ENCODE peak calls at places on chromosome 9, in nine cellular contexts. I is foreskin fibroblast, O is WERI-Rb-1, G is HL-60, E is tibial artery, N is cardiac fibroblast, Z is body of pancreas, B is A549, M is neural progenitor cell. F is an unnamed sample.

GRCh38 chr9:121545148-121545874 is 45.7 kb upstream of the GGTA1 start:
- DNase-seq in I (no peak), O (no peak), G (no peak), E (no peak), N (no peak), Z (no peak), B (no peak), M (no peak), F (no peak)

GRCh38 chr9:16869140-16869903 is 1.1 kb downstream of the BNC2 start:
- DNase-seq in I (peak; percentile 52), O (no peak), G (no peak), E (no peak), N (peak; percentile 51), Z (no peak), B (no peak), M (peak; percentile 63), F (no peak)

GRCh38 chr9:84846501-84847323 is 177.2 kb downstream of the NTRK2 start:
- DNase-seq in I (no peak), O (no peak), G (no peak), E (no peak), N (no peak), Z (no peak), B (no peak), M (no peak), F (no peak)

GRCh38 chr9:111094433-111095421 is 56.5 kb upstream of the LPAR1 start:
- DNase-seq in I (peak; percentile 88), O (no peak), G (no peak), E (no peak), N (peak; percentile 54), Z (no peak), B (peak; percentile 8), M (no peak), F (peak; percentile 50)

GRCh38 chr9:108823829-108824228 is 32.0 kb downstream of the ACTL7B start:
- DNase-seq in I (no peak), O (no peak), G (no peak), E (no peak), N (no peak), Z (no peak), B (no peak), M (no peak), F (no peak)

GRCh38 chr9:120436937-120437592 is 142.9 kb downstream of the CDK5RAP2 start:
- DNase-seq in I (peak; percentile 29), O (no peak), G (peak; percentile 35), E (peak; percentile 71), N (peak; percentile 56), Z (no peak), B (no peak), M (no peak), F (no peak)

GRCh38 chr9:127698985-127699670 is 7.7 kb upstream of the CFAP157 start:
- DNase-seq in I (peak; percentile 98), O (no peak), G (no peak), E (peak; percentile 99), N (peak; percentile 98), Z (peak; percentile 95), B (peak; percentile 98), M (peak; percentile 97), F (peak; percentile 90)

GRCh38 chr9:13292782-13293181 is 13.3 kb upstream of the MPDZ start:
- DNase-seq in I (no peak), O (peak; percentile 9), G (no peak), E (no peak), N (no peak), Z (no peak), B (no peak), M (no peak), F (no peak)

GRCh38 chr9:24118170-24118569 is 292.1 kb upstream of the ELAVL2 start:
- DNase-seq in I (no peak), O (no peak), G (no peak), E (no peak), N (no peak), Z (no peak), B (no peak), M (no peak), F (no peak)

GRCh38 chr9:8156336-8156735 is 356.8 kb upstream of the DMAC1 start:
- DNase-seq in I (no peak), O (no peak), G (no peak), E (no peak), N (no peak), Z (no peak), B (no peak), M (no peak), F (no peak)

GRCh38 chr9:87630846-87631245 is 95.1 kb upstream of the CTSL start:
- DNase-seq in I (no peak), O (no peak), G (no peak), E (no peak), N (no peak), Z (no peak), B (no peak), M (no peak), F (no peak)

GRCh38 chr9:121196389-121196788 is 5.3 kb downstream of the RAB14 start:
- DNase-seq in I (no peak), O (no peak), G (no peak), E (no peak), N (no peak), Z (no peak), B (no peak), M (no peak), F (no peak)

GRCh38 chr9:87099383-87099782 is 152.1 kb upstream of the GAS1 start:
- DNase-seq in I (no peak), O (no peak), G (no peak), E (no peak), N (no peak), Z (no peak), B (no peak), M (no peak), F (no peak)

GRCh38 chr9:106897223-106897622 is 34.3 kb downstream of the ZNF462 start:
- DNase-seq in I (peak; percentile 51), O (no peak), G (no peak), E (no peak), N (peak; percentile 64), Z (no peak), B (no peak), M (no peak), F (no peak)

GRCh38 chr9:4837126-4837767 is 44.5 kb downstream of the RCL1 start:
- DNase-seq in I (no peak), O (no peak), G (no peak), E (no peak), N (peak; percentile 66), Z (no peak), B (no peak), M (no peak), F (no peak)

GRCh38 chr9:127612993-127613954 is 1.2 kb downstream of the STXBP1 start:
- DNase-seq in I (peak; percentile 90), O (peak; percentile 72), G (no peak), E (peak; percentile 87), N (peak; percentile 62), Z (peak; percentile 53), B (peak; percentile 70), M (peak; percentile 72), F (no peak)

DNA sequence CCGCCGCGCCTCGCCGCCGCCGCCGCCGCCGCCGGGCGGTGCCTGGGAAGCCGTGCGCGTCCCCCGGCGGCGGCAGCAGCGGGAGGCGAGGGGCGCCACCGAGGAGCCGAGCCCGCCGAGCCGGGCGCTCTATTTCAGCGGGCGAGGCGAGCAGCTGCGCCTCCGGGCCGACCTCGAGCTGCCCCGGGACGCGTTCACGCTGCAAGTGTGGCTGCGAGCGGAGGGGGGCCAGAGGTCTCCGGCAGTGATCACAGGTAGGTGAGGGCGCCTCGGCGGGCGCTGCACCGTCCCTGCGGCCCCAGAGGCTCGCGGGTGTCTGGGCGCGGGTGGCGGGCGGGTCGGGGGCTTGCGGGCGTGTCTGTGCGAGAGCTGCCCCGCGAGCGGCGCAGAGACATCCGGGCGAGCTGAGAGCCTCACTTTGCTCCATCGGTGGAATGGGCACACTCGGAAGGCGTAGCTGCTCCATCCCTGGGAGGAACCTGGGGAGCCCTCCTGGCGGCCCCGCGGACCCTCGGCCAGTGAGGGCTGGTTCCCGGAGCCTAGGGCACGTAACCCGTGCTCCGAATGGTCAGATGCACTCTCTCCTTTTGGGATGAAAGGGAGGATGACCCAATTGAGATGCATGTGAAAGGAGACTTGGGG is 864 bp downstream of the PAPPA start:
- DNase-seq in I (peak; percentile 55), O (peak; percentile 56), G (no peak), E (no peak), N (no peak), Z (no peak), B (no peak), M (peak; percentile 71), F (no peak)
- H3K4me3 ChIP-seq in I (peak overlapping the region; percentile 83), O (peak overlapping the region; percentile 47), G (no peak overlapping the region), E (peak overlapping the region; percentile 59), N (peak overlapping the region; percentile 88), Z (no peak overlapping the region), B (peak overlapping the region; percentile 87), M (peak overlapping the region; percentile 60), F (peak overlapping the region; percentile 67)

GRCh38 chr9:95044731-95045508 is 272.6 kb downstream of the FANCC start:
- DNase-seq in I (peak; percentile 47), O (no peak), G (no peak), E (peak; percentile 70), N (no peak), Z (peak; percentile 86), B (peak; percentile 62), M (peak; percentile 91), F (no peak)
- TF ChIP-seq CTCF in I (no peak), O (no peak), G (no peak), E (no peak), N (no peak), Z (peak; percentile 82), B (peak; percentile 60), M (peak; percentile 81), F (peak; percentile 74)

GRCh38 chr9:94031946-94032345 is 52.3 kb upstream of the PTPDC1 start:
- DNase-seq in I (no peak), O (no peak), G (no peak), E (no peak), N (no peak), Z (no peak), B (no peak), M (no peak), F (no peak)

GRCh38 chr9:94029932-94030317 is 54.3 kb upstream of the PTPDC1 start:
- DNase-seq in I (peak; percentile 7), O (no peak), G (no peak), E (no peak), N (no peak), Z (no peak), B (no peak), M (no peak), F (no peak)

GRCh38 chr9:94033383-94033782 is 50.9 kb upstream of the PTPDC1 start:
- DNase-seq in I (no peak), O (no peak), G (no peak), E (no peak), N (no peak), Z (no peak), B (no peak), M (no peak), F (no peak)

GRCh38 chr9:94030318-94031179 is 53.7 kb upstream of the PTPDC1 start:
- DNase-seq in I (peak; percentile 95), O (peak; percentile 93), G (peak; percentile 44), E (peak; percentile 91), N (peak; percentile 86), Z (peak; percentile 85), B (peak; percentile 85), M (peak; percentile 90), F (peak; percentile 20)

GRCh38 chr9:94031380-94031779 is 52.9 kb upstream of the PTPDC1 start:
- DNase-seq in I (peak; percentile 28), O (no peak), G (no peak), E (no peak), N (no peak), Z (no peak), B (no peak), M (no peak), F (no peak)
- H3K4me3 ChIP-seq in I (peak overlapping the region; percentile 78), O (peak overlapping the region; percentile 73), G (no peak overlapping the region), E (peak overlapping the region; percentile 87), N (peak overlapping the region; percentile 87), Z (peak overlapping the region; percentile 68), B (peak overlapping the region; percentile 88), M (peak overlapping the region; percentile 51), F (peak overlapping the region; percentile 95)

GRCh38 chr9:101476576-101477208 is 41.1 kb upstream of the ALDOB start:
- DNase-seq in I (no peak), O (no peak), G (no peak), E (no peak), N (no peak), Z (no peak), B (no peak), M (no peak), F (no peak)
- TF ChIP-seq CTCF in I (no peak), O (no peak), G (no peak), E (no peak), N (no peak), Z (no peak), B (no peak), M (no peak), F (no peak)

F was measured in AG09309.